ENCODE peak calls at places on chromosomes 7 and 10, in eight cellular contexts. R, A, Z, K, V, J, X and W are unnamed samples.

GRCh38 chr10:32893431-32893830 is 64.6 kb downstream of the ITGB1 start:
- DNase-seq in R (no peak), K (peak), J (no peak), V (no peak), A (peak), X (peak), Z (no peak), W (no peak)

GRCh38 chr7:95373323-95373722 is 22.9 kb downstream of the PON3 start:
- DNase-seq in V (no peak), A (no peak), Z (no peak), R (no peak), K (no peak), J (no peak), X (no peak), W (no peak)

GRCh38 chr7:158468225-158468624 is 119.4 kb downstream of the PTPRN2 start:
- DNase-seq in V (no peak), A (no peak), X (no peak), R (no peak), K (no peak), Z (no peak), J (no peak), W (no peak)

GRCh38 chr7:73811760-73812168 is 19.0 kb upstream of the CLDN4 start:
- DNase-seq in X (peak), J (peak), Z (no peak), A (peak), R (peak), K (peak), V (peak), W (no peak)

GRCh38 chr7:5206686-5207085 is 16.7 kb downstream of the WIPI2 start:
- DNase-seq in X (no peak), V (no peak), A (no peak), Z (no peak), J (no peak), R (no peak), K (peak), W (no peak)

GRCh38 chr7:139598642-139599041 is 75.2 kb downstream of the CLEC2L start:
- DNase-seq in J (peak), A (no peak), R (no peak), Z (no peak), V (no peak), X (no peak), K (no peak), W (no peak)

GRCh38 chr10:64760371-64760770 is 1239.2 kb downstream of the REEP3 start:
- DNase-seq in V (no peak), A (no peak), X (no peak), Z (no peak), R (no peak), K (no peak), J (no peak), W (no peak)

GRCh38 chr10:126207313-126207771 is 180.9 kb downstream of the ADAM12 start:
- DNase-seq in K (no peak), R (no peak), A (no peak), V (no peak), Z (no peak), X (no peak), J (no peak), W (no peak)

GRCh38 chr10:490891-491571 is 198.4 kb downstream of the DIP2C start:
- DNase-seq in K (peak), X (no peak), V (no peak), J (no peak), A (no peak), Z (no peak), R (no peak), W (no peak)

GRCh38 chr10:7817576-7817975 is 729 bp upstream of the TAF3 start:
- DNase-seq in A (no peak), K (no peak), R (no peak), V (no peak), X (no peak), J (no peak), Z (no peak), W (no peak)

GRCh38 chr7:158676171-158676840 is 28.3 kb downstream of the NCAPG2 start:
- DNase-seq in A (no peak), R (no peak), V (no peak), Z (no peak), X (no peak), J (no peak), K (no peak), W (no peak)

GRCh38 chr10:126387931-126388911 is at the start of gene ADAM12:
- DNase-seq in Z (no peak), X (no peak), K (peak), R (no peak), J (peak), V (no peak), A (peak), W (no peak)

GRCh38 chr10:132264966-132265877 is 42.5 kb downstream of the STK32C start:
- DNase-seq in R (no peak), J (no peak), X (no peak), V (no peak), A (no peak), K (no peak), Z (no peak), W (no peak)

GRCh38 chr10:34696423-34696822 is 118.7 kb downstream of the PARD3 start:
- DNase-seq in R (no peak), K (no peak), Z (no peak), A (no peak), J (peak), X (no peak), V (no peak), W (no peak)

GRCh38 chr10:88702848-88703597 is 3.0 kb upstream of the LIPK start:
- DNase-seq in V (no peak), R (no peak), A (no peak), K (no peak), X (no peak), J (peak), Z (no peak), W (no peak)
- TF ChIP-seq POLR2AphosphoS5 in V (no peak), R (no peak), A (peak), K (no peak), X (no peak), J (peak), Z (no peak), W (no peak)

DNA sequence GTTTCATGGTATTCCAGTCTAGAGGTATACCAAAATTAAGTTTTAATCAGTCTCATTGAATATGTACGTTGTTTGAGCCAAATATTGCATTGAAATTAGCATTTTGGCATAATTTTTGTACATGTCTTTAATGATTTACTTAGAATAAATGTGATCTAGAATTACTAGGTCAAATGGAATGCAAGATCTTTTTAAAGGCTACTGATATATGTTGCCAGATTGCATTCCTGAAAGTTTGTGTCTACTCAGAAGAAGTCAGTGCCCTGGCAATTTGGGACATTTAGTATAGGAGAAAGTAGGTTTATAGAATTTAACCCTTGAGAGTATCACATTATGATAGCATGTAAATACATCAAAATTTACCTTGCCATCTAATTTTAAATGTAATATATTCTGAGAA is 32.4 kb downstream of the KMT2E start:
- DNase-seq in K (no peak), X (no peak), Z (no peak), R (no peak), J (no peak), A (no peak), V (no peak), W (no peak)
- TF ChIP-seq POLR2AphosphoS5 in K (no peak), X (no peak), Z (no peak), R (no peak), J (no peak), A (no peak), V (no peak), W (no peak)

GRCh38 chr10:122671355-122671754 is 28.3 kb downstream of the C10orf120 start:
- DNase-seq in V (no peak), A (no peak), R (no peak), X (no peak), K (no peak), J (no peak), Z (no peak), W (no peak)

GRCh38 chr10:122678266-122678665 is 21.4 kb downstream of the C10orf120 start:
- DNase-seq in R (no peak), K (no peak), A (no peak), X (no peak), Z (no peak), J (no peak), V (no peak), W (no peak)

GRCh38 chr10:122673731-122674130 is 25.9 kb downstream of the C10orf120 start:
- DNase-seq in J (no peak), Z (no peak), V (no peak), R (no peak), K (no peak), A (no peak), X (no peak), W (no peak)

GRCh38 chr10:122674781-122675180 is 24.9 kb downstream of the C10orf120 start:
- DNase-seq in J (no peak), K (no peak), Z (no peak), A (no peak), X (no peak), R (no peak), V (no peak), W (no peak)

DNA sequence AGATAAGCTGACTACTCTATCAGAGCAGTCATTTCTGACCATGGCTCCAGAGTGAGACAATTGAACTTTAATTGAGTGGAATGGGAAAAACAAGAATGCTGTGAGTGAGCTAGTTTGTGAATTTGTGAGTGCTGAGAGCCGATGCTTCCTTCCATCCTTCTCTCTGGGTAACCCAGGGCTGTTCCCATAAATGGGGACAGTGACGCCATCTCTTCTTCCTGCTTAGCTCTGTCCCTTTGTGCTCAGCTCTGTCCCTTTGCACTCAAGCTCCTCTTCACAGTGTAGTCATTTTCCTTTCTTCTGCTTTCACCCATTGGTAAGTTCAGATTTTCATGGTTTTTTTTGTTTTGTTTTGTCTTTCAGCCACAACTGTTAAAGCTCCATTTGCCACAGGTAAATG is 24.4 kb downstream of the C10orf120 start:
- DNase-seq in J (no peak), V (no peak), Z (no peak), A (no peak), K (no peak), R (no peak), X (no peak), W (no peak)
- TF ChIP-seq POLR2AphosphoS5 in J (no peak), V (no peak), Z (no peak), A (no peak), K (no peak), R (no peak), X (no peak), W (no peak)

DNA sequence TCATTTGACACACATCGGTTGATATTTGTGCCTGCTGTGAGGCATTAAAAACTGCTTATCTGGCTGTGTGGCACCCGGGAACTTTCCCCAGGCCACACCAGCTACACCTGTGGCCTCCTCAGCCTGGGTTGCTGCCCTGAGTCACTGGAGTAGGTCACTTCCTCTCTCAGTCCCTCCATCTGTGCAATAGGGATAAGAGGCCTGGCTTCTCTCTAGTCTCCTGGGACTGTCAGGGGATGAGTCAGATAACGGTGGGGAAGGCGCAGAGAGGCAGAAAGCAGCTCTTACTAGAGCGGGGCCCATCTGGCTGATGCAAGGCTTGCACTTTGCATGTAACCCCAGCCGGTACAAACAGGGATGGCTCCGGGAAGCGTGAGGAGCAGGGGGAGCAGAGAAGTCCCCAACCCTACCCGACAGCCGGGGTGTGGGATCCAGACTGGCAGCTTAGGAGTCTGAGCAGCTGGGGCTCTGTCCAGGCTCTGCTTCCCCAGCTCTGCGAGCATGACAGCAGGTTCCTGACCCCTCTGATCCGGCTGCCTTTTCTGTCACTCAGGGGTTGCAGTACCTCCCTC is 34.0 kb downstream of the DNAJB12 start:
- DNase-seq in X (peak), V (no peak), J (peak), R (peak), Z (peak), A (peak), K (peak), W (peak)
- TF ChIP-seq POLR2AphosphoS5 in X (peak), V (peak), J (peak), R (peak), Z (peak), A (peak), K (peak), W (no peak)

DNA sequence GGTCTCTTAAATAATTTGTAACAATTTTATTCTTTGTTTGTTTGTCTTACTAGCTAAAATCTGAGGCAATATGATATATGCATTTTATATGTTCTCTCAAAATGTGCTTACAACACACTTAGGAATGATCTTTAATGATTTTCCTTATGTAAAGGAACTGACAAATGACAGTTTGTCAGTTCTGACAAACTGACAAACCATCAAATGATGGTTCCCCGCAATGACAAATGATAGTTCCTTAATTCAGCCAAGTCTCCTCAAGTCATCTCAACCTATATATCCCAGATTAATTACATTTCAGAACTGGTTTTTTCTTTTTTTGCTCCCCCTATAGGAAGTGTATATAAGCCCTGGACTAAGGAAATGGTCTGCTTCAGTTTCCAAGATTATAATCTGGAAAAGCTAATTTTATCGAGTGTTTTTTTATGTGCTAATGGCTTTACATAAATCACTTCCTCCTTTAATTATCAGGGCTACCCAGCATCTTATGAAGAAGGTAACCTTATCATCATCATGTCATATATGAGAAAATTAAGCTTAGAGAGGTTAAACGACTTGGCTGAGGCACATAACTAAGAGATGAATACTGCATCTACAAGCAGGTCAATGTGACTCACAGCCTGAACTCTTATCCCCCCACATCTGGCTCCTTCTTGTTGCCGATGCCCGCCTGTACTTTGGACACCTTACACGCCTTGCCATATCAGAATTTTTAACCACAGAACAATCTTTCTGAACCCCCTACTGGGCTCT is 75.1 kb downstream of the RELN start:
- DNase-seq in Z (no peak), R (no peak), K (no peak), A (no peak), J (no peak), V (no peak), X (no peak), W (no peak)
- TF ChIP-seq POLR2AphosphoS5 in Z (no peak), R (no peak), K (no peak), A (no peak), J (no peak), V (no peak), X (no peak), W (no peak)

GRCh38 chr10:3783721-3784432 is 1.1 kb downstream of the KLF6 start:
- DNase-seq in Z (no peak), V (peak), R (no peak), K (peak), J (peak), A (peak), X (peak), W (no peak)

GRCh38 chr10:3783313-3783689 is 1.7 kb downstream of the KLF6 start:
- DNase-seq in R (no peak), V (no peak), X (peak), A (peak), Z (peak), J (no peak), K (peak), W (no peak)

GRCh38 chr10:3782099-3782455 is 2.9 kb downstream of the KLF6 start:
- DNase-seq in R (no peak), K (no peak), A (no peak), X (no peak), J (no peak), Z (no peak), V (no peak), W (no peak)

GRCh38 chr10:3781458-3782098 is 3.4 kb downstream of the KLF6 start:
- DNase-seq in A (no peak), V (no peak), X (no peak), Z (no peak), J (peak), R (no peak), K (peak), W (no peak)

GRCh38 chr10:3782456-3783312 is 2.3 kb downstream of the KLF6 start:
- DNase-seq in J (peak), X (peak), Z (no peak), R (no peak), A (no peak), V (no peak), K (peak), W (no peak)
- TF ChIP-seq POLR2AphosphoS5 in J (peak), X (no peak), Z (peak), R (no peak), A (no peak), V (peak), K (peak), W (no peak)